ENCODE peak calls at places on chromosomes 1 and 21, in four cellular contexts. K is COR-L47; Q is OCI-M1; J is CD8-positive, alpha-beta T cell. U is an unnamed sample.

GRCh38 chr21:32336711-32337110 is 38.1 kb downstream of the MRAP start:
- DNase-seq in J (no peak), Q (no peak), K (no peak), U (peak)

GRCh38 chr1:180188103-180188506 is 33.4 kb downstream of the QSOX1 start:
- DNase-seq in K (peak), Q (peak), J (no peak), U (peak)

GRCh38 chr1:60133848-60134247 is 60.3 kb upstream of the C1orf87 start:
- DNase-seq in K (no peak), Q (peak), J (no peak), U (no peak)

GRCh38 chr1:231850786-231851185 is 224.2 kb downstream of the DISC1 start:
- DNase-seq in K (no peak), Q (no peak), J (no peak), U (no peak)

GRCh38 chr21:45979651-45980050 is 1.9 kb upstream of the COL6A1 start:
- DNase-seq in K (no peak), Q (no peak), J (no peak), U (no peak)

GRCh38 chr1:81149649-81150335 is 650.9 kb upstream of the ADGRL2 start:
- DNase-seq in J (no peak), Q (no peak), K (no peak), U (no peak)

GRCh38 chr1:197285526-197286217 is 17.6 kb downstream of the CRB1 start:
- DNase-seq in K (no peak), Q (no peak), J (no peak), U (no peak)

GRCh38 chr1:192477630-192478029 is 97.9 kb upstream of the RGS1 start:
- DNase-seq in J (no peak), K (peak), Q (peak), U (no peak)

GRCh38 chr21:34974162-34974981 is 74.7 kb downstream of the RUNX1 start:
- DNase-seq in K (no peak), Q (no peak), J (peak), U (no peak)

GRCh38 chr1:71980543-71980942 is 301.8 kb downstream of the NEGR1 start:
- DNase-seq in K (no peak), J (no peak), Q (no peak), U (no peak)

GRCh38 chr1:234281826-234282489 is 91.3 kb upstream of the COA6 start:
- DNase-seq in Q (no peak), J (no peak), K (no peak), U (peak)

GRCh38 chr1:33957854-33958253 is 94.0 kb downstream of the HMGB4 start:
- DNase-seq in K (peak), J (no peak), Q (no peak), U (no peak)

GRCh38 chr1:191993549-191993948 is 164.7 kb upstream of the RGS18 start:
- DNase-seq in K (no peak), J (no peak), Q (peak), U (no peak)

GRCh38 chr21:44958471-44959191 is 18.8 kb downstream of the SLX9 start:
- DNase-seq in J (no peak), K (no peak), Q (no peak), U (peak)

GRCh38 chr21:42423197-42423675 is 19.5 kb downstream of the UBASH3A start:
- DNase-seq in J (no peak), K (no peak), Q (no peak), U (no peak)

GRCh38 chr1:215192306-215192705 is 109.8 kb downstream of the KCNK2 start:
- DNase-seq in J (no peak), Q (no peak), K (no peak), U (no peak)

GRCh38 chr1:234970731-234971476 is 157.7 kb downstream of the TOMM20 start:
- DNase-seq in K (peak), Q (no peak), J (no peak), U (peak)

GRCh38 chr21:41010981-41011380 is 157.0 kb upstream of the BACE2 start:
- DNase-seq in Q (no peak), J (no peak), K (no peak), U (no peak)

U was measured in adrenal gland.